ENCODE peak calls at places on chromosomes 2 and 18, in four cellular contexts. A, B, N and Z are unnamed samples.

GRCh38 chr18:29651121-29651675 is 1391.3 kb downstream of the DSC3 start:
- DNase-seq in A (no peak), B (no peak), N (no peak), Z (no peak)

GRCh38 chr18:4203525-4203924 is 251.6 kb downstream of the DLGAP1 start:
- DNase-seq in A (no peak), B (no peak), N (no peak), Z (no peak)

GRCh38 chr2:207531024-207531411 is 1.3 kb downstream of the CREB1 start:
- DNase-seq in A (no peak), B (no peak), N (no peak), Z (no peak)

GRCh38 chr2:106085441-106085911 is 108.6 kb downstream of the UXS1 start:
- DNase-seq in A (no peak), B (no peak), N (peak), Z (peak)

GRCh38 chr2:98013407-98014042 is 17.8 kb upstream of the TMEM131 start:
- DNase-seq in A (no peak), B (no peak), N (peak), Z (no peak)

GRCh38 chr18:44579028-44579692 is 101.5 kb upstream of the SETBP1 start:
- DNase-seq in A (no peak), B (no peak), N (peak), Z (peak)

GRCh38 chr2:226030369-226031077 is 631.0 kb downstream of the NYAP2 start:
- DNase-seq in A (no peak), B (no peak), N (peak), Z (no peak)

GRCh38 chr2:153059338-153060052 is 341.1 kb downstream of the ARL6IP6 start:
- DNase-seq in A (no peak), B (no peak), N (peak), Z (no peak)

GRCh38 chr2:62156861-62157496 is 38.9 kb upstream of the B3GNT2 start:
- DNase-seq in A (no peak), B (no peak), N (no peak), Z (no peak)

GRCh38 chr18:2657788-2658458 is 2.4 kb downstream of the SMCHD1 start:
- DNase-seq in A (no peak), B (no peak), N (peak), Z (no peak)

GRCh38 chr18:13284330-13285027 is 65.9 kb downstream of the LDLRAD4 start:
- DNase-seq in A (no peak), B (no peak), N (no peak), Z (no peak)

GRCh38 chr18:61132036-61132435 is 201.2 kb upstream of the CDH20 start:
- DNase-seq in A (no peak), B (no peak), N (no peak), Z (no peak)

GRCh38 chr18:61129001-61129400 is 204.2 kb upstream of the CDH20 start:
- DNase-seq in A (no peak), B (no peak), N (no peak), Z (no peak)

GRCh38 chr18:61127714-61128485 is 205.3 kb upstream of the CDH20 start:
- DNase-seq in A (no peak), B (no peak), N (no peak), Z (no peak)
- TF ChIP-seq SP1 in A (no peak), B (no peak), N (no peak), Z (no peak)

GRCh38 chr2:218168635-218169462 is 2.1 kb upstream of the CXCR1 start:
- DNase-seq in A (no peak), B (peak), N (peak), Z (peak)

GRCh38 chr2:218169757-218170546 is 3.2 kb upstream of the CXCR1 start:
- DNase-seq in A (no peak), B (no peak), N (peak), Z (no peak)

GRCh38 chr2:218162817-218163216 is 3.9 kb downstream of the CXCR1 start:
- DNase-seq in A (no peak), B (no peak), N (no peak), Z (no peak)

GRCh38 chr2:218168016-218168415 is 1.3 kb upstream of the CXCR1 start:
- DNase-seq in A (no peak), B (no peak), N (no peak), Z (no peak)

DNA sequence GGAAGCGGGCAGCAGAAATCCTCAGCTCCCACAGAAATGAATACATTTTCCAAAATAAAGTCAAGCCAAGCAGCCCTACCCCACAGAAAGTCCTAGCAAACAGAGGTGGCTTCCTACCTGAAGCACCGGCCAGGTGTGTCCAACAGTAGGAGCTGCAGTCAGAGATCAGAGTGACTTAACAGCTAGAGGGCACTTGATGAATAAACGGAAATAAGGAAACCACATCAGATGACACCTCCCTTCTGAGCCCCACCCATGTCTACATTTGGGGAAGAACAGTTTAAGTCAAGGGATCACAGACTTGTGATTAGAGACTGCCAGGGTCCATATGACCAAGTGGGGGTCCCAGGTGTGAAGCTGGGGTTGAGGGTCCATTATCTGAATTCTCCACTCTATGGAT is at the start of gene CXCR1:
- DNase-seq in A (no peak), B (no peak), N (no peak), Z (no peak)
- TF ChIP-seq SUZ12 in A (no peak), B (no peak), N (no peak), Z (no peak)

GRCh38 chr2:231394201-231395141 is 1.0 kb upstream of the B3GNT7 start:
- DNase-seq in A (peak), B (no peak), N (peak), Z (no peak)
- TF ChIP-seq SP1 in A (no peak), B (no peak), N (no peak), Z (no peak)

GRCh38 chr2:36338124-36338826 is 17.3 kb upstream of the CRIM1 start:
- DNase-seq in A (no peak), B (no peak), N (no peak), Z (no peak)

GRCh38 chr2:36337354-36337753 is 18.2 kb upstream of the CRIM1 start:
- DNase-seq in A (no peak), B (no peak), N (no peak), Z (no peak)

GRCh38 chr2:36336321-36336720 is 19.3 kb upstream of the CRIM1 start:
- DNase-seq in A (no peak), B (no peak), N (no peak), Z (no peak)

GRCh38 chr2:36338827-36339145 is 16.8 kb upstream of the CRIM1 start:
- DNase-seq in A (no peak), B (no peak), N (peak), Z (no peak)

DNA sequence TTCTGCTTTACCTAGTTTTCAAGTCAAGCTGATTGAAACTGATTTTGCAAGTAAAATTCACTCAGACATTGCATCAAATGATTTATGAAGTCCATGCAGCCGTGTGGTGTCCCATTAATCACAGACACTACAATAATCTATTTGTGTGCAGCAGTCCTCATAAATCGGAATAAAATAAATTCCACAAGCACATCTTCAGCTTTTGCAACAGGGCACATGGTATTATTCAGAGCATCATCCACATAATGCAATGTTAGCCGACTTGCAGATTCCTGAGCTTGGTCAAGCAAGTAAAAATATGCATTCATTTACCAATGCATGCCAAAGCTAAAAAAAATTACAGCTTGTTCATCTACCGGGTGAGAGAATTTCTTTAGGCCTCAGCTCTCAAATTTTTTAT is 15.8 kb upstream of the CRIM1 start:
- DNase-seq in A (no peak), B (no peak), N (no peak), Z (no peak)
- TF ChIP-seq SUZ12 in A (no peak), B (no peak), N (no peak), Z (no peak)

GRCh38 chr2:42108852-42109251 is 60.3 kb upstream of the EML4 start:
- DNase-seq in A (no peak), B (no peak), N (no peak), Z (no peak)

GRCh38 chr2:42110974-42111322 is 58.2 kb upstream of the EML4 start:
- DNase-seq in A (no peak), B (no peak), N (no peak), Z (no peak)

GRCh38 chr2:42112418-42112817 is 56.7 kb upstream of the EML4 start:
- DNase-seq in A (no peak), B (no peak), N (no peak), Z (no peak)

GRCh38 chr2:42107249-42108042 is 59.6 kb downstream of the PKDCC start:
- DNase-seq in A (no peak), B (no peak), N (peak), Z (no peak)

DNA sequence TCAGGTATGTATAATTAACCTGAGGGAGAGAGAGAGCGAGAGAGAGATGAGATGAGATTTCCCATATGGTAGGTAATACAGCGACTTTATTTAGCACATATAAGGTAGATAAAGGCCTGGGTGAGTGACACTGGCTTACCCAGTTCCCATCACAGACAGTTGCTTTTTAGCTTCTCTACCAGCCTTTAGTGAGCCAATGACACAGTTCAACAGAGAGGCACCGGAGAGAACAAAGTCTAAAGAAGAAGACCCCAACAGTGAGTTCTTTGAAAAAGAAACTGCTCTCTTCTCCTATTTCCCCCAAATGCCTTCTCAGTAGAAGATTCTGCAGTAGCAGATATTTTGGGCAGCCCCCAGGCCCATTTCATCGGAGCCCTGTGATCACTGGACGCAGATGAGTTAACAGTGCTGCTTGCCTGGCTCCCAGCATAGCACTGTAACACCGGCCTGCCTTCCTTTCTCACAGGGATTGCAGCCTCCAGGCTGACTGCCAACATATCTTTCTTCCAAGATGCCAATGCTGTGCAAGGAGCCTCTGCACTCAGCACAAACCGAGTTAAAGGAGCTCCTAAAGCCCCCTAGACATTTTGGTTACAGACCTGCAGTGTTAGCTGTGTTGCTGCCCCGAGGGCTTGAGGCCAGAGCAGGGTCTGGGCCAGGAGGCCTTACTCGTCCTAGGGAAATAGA is 58.7 kb upstream of the EML4 start:
- DNase-seq in A (no peak), B (no peak), N (no peak), Z (no peak)
- TF ChIP-seq SP1 in A (no peak), B (no peak), N (no peak), Z (no peak)

GRCh38 chr18:61842146-61842545 is 50.7 kb downstream of the RNF152 start:
- DNase-seq in A (peak), B (no peak), N (no peak), Z (no peak)
- TF ChIP-seq SUZ12 in A (no peak), B (no peak), N (no peak), Z (no peak)